ENCODE peak calls at places on chromosome 15, in eight cellular contexts. F is substantia nigra; H is activated CD8-positive, alpha-beta memory T cell treated with anti-CD3 and anti-CD28 coated beads, Interleukin-2, amount 10 ng/mL, durations not matched to agents 7 days and 5 days; Y is activated naive CD8-positive, alpha-beta T cell treated with anti-CD3 and anti-CD28 coated beads, Interleukin-2, amount 50 U/mL, for 24 hours; E is activated T-cell treated with anti-CD3 and anti-CD28 coated beads for 1 hour; Q is AG09309; R is memory B cell; X is right cardiac atrium. P is an unnamed sample.

GRCh38 chr15:74253276-74253921 is 17.3 kb downstream of the CCDC33 start:
- DNase-seq in F (no peak), H (no peak), Y (no peak), E (no peak), Q (no peak), R (no peak), X (peak), P (no peak)

GRCh38 chr15:81087121-81087520 is 46.9 kb upstream of the CFAP161 start:
- DNase-seq in F (no peak), H (no peak), Y (no peak), E (no peak), Q (peak), R (no peak), X (no peak), P (no peak)

GRCh38 chr15:69760263-69760855 is 307.7 kb downstream of the RPLP1 start:
- DNase-seq in F (no peak), H (peak), Y (peak), E (no peak), Q (peak), R (no peak), X (no peak), P (no peak)

GRCh38 chr15:73273181-73274002 is 95.4 kb downstream of the HCN4 start:
- DNase-seq in F (no peak), H (peak), Y (peak), E (peak), Q (peak), R (peak), X (peak), P (peak)

GRCh38 chr15:23912191-23912590 is 225.1 kb upstream of the NDN start:
- DNase-seq in F (no peak), H (no peak), Y (no peak), E (no peak), Q (no peak), R (no peak), X (peak), P (peak)

GRCh38 chr15:89195836-89196235 is 25.5 kb downstream of the RLBP1 start:
- DNase-seq in F (no peak), H (no peak), Y (no peak), E (no peak), Q (peak), R (no peak), X (no peak), P (no peak)

GRCh38 chr15:52331490-52332240 is 36.1 kb upstream of the MYO5C start:
- DNase-seq in F (no peak), H (peak), Y (peak), E (peak), Q (no peak), R (peak), X (no peak), P (no peak)

GRCh38 chr15:74725241-74725774 is at the start of gene CYP1A1:
- DNase-seq in F (no peak), H (peak), Y (peak), E (no peak), Q (no peak), R (no peak), X (peak), P (no peak)

GRCh38 chr15:86034904-86035303 is 44.8 kb upstream of the AGBL1 start:
- DNase-seq in F (no peak), H (no peak), Y (no peak), E (no peak), Q (no peak), R (no peak), X (no peak), P (no peak)

GRCh38 chr15:40280260-40281056 is 2.4 kb downstream of the ANKRD63 start:
- DNase-seq in F (no peak), H (no peak), Y (no peak), E (no peak), Q (no peak), R (no peak), X (peak), P (peak)

GRCh38 chr15:70196314-70197291 is 98.9 kb upstream of the TLE3 start:
- DNase-seq in F (no peak), H (no peak), Y (peak), E (peak), Q (peak), R (peak), X (peak), P (no peak)

GRCh38 chr15:36363335-36363734 is 216.1 kb upstream of the CDIN1 start:
- DNase-seq in F (no peak), H (no peak), Y (no peak), E (no peak), Q (no peak), R (no peak), X (no peak), P (no peak)

GRCh38 chr15:71278989-71279756 is 163.9 kb downstream of the THSD4 start:
- DNase-seq in F (no peak), H (no peak), Y (no peak), E (no peak), Q (peak), R (no peak), X (peak), P (no peak)

GRCh38 chr15:94259121-94259776 is 27.9 kb downstream of the MCTP2 start:
- DNase-seq in F (no peak), H (no peak), Y (no peak), E (no peak), Q (no peak), R (no peak), X (no peak), P (no peak)

GRCh38 chr15:76682833-76683232 is 222.3 kb downstream of the SCAPER start:
- DNase-seq in F (no peak), H (no peak), Y (no peak), E (no peak), Q (no peak), R (no peak), X (no peak), P (no peak)

GRCh38 chr15:93035092-93035915 is 53.7 kb downstream of the RGMA start:
- DNase-seq in F (no peak), H (no peak), Y (no peak), E (no peak), Q (no peak), R (no peak), X (no peak), P (no peak)

GRCh38 chr15:28191832-28192231 is 92.7 kb upstream of the OCA2 start:
- DNase-seq in F (peak), H (no peak), Y (no peak), E (no peak), Q (peak), R (no peak), X (peak), P (peak)

GRCh38 chr15:40790723-40791122 is 16.2 kb upstream of the ZFYVE19 start:
- DNase-seq in F (no peak), H (no peak), Y (no peak), E (no peak), Q (no peak), R (no peak), X (no peak), P (no peak)

GRCh38 chr15:52257734-52258062 is 37.9 kb downstream of the MYO5C start:
- DNase-seq in F (no peak), H (no peak), Y (no peak), E (no peak), Q (no peak), R (no peak), X (no peak), P (no peak)

P was measured in nucleus accumbens.